ENCODE peak calls at places on chromosomes 3 and 15, in five cellular contexts. One of them, this sample, is unnamed.
A peak's percentile ranks its signal among the peaks of the same experiment; 100 is the strongest.

GRCh38 chr15:40232625-40233070 is 6.2 kb upstream of the PAK6 start:
- DNase-seq in natural killer cell: no peak
- DNase-seq in ELR: no peak
- DNase-seq in stimulated activated CD8-positive, alpha-beta memory T cell treated with anti-CD3 and anti-CD28 coated beads, Interleukin-12 subunit alpha, Interleukin-12 subunit beta, amount 100 ng/mL, for 4 hours: no peak
- DNase-seq in A549: no peak
- DNase-seq in this sample: no peak

GRCh38 chr3:110925804-110926203 is 145.8 kb upstream of the NECTIN3 start:
- DNase-seq in natural killer cell: no peak
- DNase-seq in ELR: no peak
- DNase-seq in stimulated activated CD8-positive, alpha-beta memory T cell treated with anti-CD3 and anti-CD28 coated beads, Interleukin-12 subunit alpha, Interleukin-12 subunit beta, amount 100 ng/mL, for 4 hours: no peak
- DNase-seq in A549: no peak
- DNase-seq in this sample: no peak

GRCh38 chr3:195260286-195260905 is 10.6 kb downstream of the XXYLT1 start:
- DNase-seq in natural killer cell: no peak
- DNase-seq in ELR: peak; percentile 45
- DNase-seq in stimulated activated CD8-positive, alpha-beta memory T cell treated with anti-CD3 and anti-CD28 coated beads, Interleukin-12 subunit alpha, Interleukin-12 subunit beta, amount 100 ng/mL, for 4 hours: no peak
- DNase-seq in A549: no peak
- DNase-seq in this sample: no peak

GRCh38 chr15:24848050-24848449 is 106.7 kb upstream of the SNRPN start:
- DNase-seq in natural killer cell: no peak
- DNase-seq in ELR: no peak
- DNase-seq in stimulated activated CD8-positive, alpha-beta memory T cell treated with anti-CD3 and anti-CD28 coated beads, Interleukin-12 subunit alpha, Interleukin-12 subunit beta, amount 100 ng/mL, for 4 hours: no peak
- DNase-seq in A549: peak; percentile 62
- DNase-seq in this sample: no peak

GRCh38 chr3:173660645-173661299 is 263.2 kb downstream of the NLGN1 start:
- DNase-seq in natural killer cell: no peak
- DNase-seq in ELR: peak; percentile 73
- DNase-seq in stimulated activated CD8-positive, alpha-beta memory T cell treated with anti-CD3 and anti-CD28 coated beads, Interleukin-12 subunit alpha, Interleukin-12 subunit beta, amount 100 ng/mL, for 4 hours: no peak
- DNase-seq in A549: no peak
- DNase-seq in this sample: no peak

GRCh38 chr15:59268199-59268979 is 61.7 kb downstream of the LDHAL6B start:
- DNase-seq in natural killer cell: no peak
- DNase-seq in ELR: peak; percentile 93
- DNase-seq in stimulated activated CD8-positive, alpha-beta memory T cell treated with anti-CD3 and anti-CD28 coated beads, Interleukin-12 subunit alpha, Interleukin-12 subunit beta, amount 100 ng/mL, for 4 hours: no peak
- DNase-seq in A549: peak; percentile 67
- DNase-seq in this sample: no peak

GRCh38 chr3:64502284-64502683 is 185.5 kb downstream of the ADAMTS9 start:
- DNase-seq in natural killer cell: no peak
- DNase-seq in ELR: no peak
- DNase-seq in stimulated activated CD8-positive, alpha-beta memory T cell treated with anti-CD3 and anti-CD28 coated beads, Interleukin-12 subunit alpha, Interleukin-12 subunit beta, amount 100 ng/mL, for 4 hours: no peak
- DNase-seq in A549: no peak
- DNase-seq in this sample: no peak

GRCh38 chr3:144344925-144345548 is 373.4 kb downstream of the DIPK2A start:
- DNase-seq in natural killer cell: no peak
- DNase-seq in ELR: no peak
- DNase-seq in stimulated activated CD8-positive, alpha-beta memory T cell treated with anti-CD3 and anti-CD28 coated beads, Interleukin-12 subunit alpha, Interleukin-12 subunit beta, amount 100 ng/mL, for 4 hours: no peak
- DNase-seq in A549: no peak
- DNase-seq in this sample: no peak

GRCh38 chr15:93495799-93496637 is 407.0 kb upstream of the RGMA start:
- DNase-seq in natural killer cell: no peak
- DNase-seq in ELR: no peak
- DNase-seq in stimulated activated CD8-positive, alpha-beta memory T cell treated with anti-CD3 and anti-CD28 coated beads, Interleukin-12 subunit alpha, Interleukin-12 subunit beta, amount 100 ng/mL, for 4 hours: no peak
- DNase-seq in A549: no peak
- DNase-seq in this sample: no peak

GRCh38 chr15:75036269-75036668 is 12.9 kb downstream of the PPCDC start:
- DNase-seq in natural killer cell: no peak
- DNase-seq in ELR: peak; percentile 53
- DNase-seq in stimulated activated CD8-positive, alpha-beta memory T cell treated with anti-CD3 and anti-CD28 coated beads, Interleukin-12 subunit alpha, Interleukin-12 subunit beta, amount 100 ng/mL, for 4 hours: no peak
- DNase-seq in A549: peak; percentile 44
- DNase-seq in this sample: no peak

GRCh38 chr3:45567730-45568172 is 26.8 kb upstream of the LIMD1 start:
- DNase-seq in natural killer cell: no peak
- DNase-seq in ELR: no peak
- DNase-seq in stimulated activated CD8-positive, alpha-beta memory T cell treated with anti-CD3 and anti-CD28 coated beads, Interleukin-12 subunit alpha, Interleukin-12 subunit beta, amount 100 ng/mL, for 4 hours: no peak
- DNase-seq in A549: no peak
- DNase-seq in this sample: peak; percentile 21

This sample was measured in activated B cell treated with CpG ODN at 0.5 μM for 24 hours.